ENCODE peak calls at places on chromosomes 4 and X, in four cellular contexts. D is upper lobe of right lung, W is fibroblast of lung, H is MM.1S. Y is an unnamed sample.

GRCh38 chr4:94577136-94577535 is 125.4 kb downstream of the PDLIM5 start:
- DNase-seq in D (no peak), W (peak; percentile 88), H (no peak), Y (no peak)

GRCh38 chrX:15299945-15300851 is 15.2 kb downstream of the ASB11 start:
- DNase-seq in D (no peak), W (peak; percentile 2), H (no peak), Y (peak; percentile 7)

GRCh38 chr4:1410491-1411325 is 4.5 kb upstream of the NKX1-1 start:
- DNase-seq in D (peak; percentile 71), W (peak; percentile 39), H (peak; percentile 33), Y (peak; percentile 58)

GRCh38 chr4:88693792-88694191 is 3.8 kb downstream of the NAP1L5 start:
- DNase-seq in D (no peak), W (no peak), H (no peak), Y (no peak)

GRCh38 chr4:89158884-89159503 is 47.7 kb downstream of the TIGD2 start:
- DNase-seq in D (no peak), W (peak; percentile 36), H (peak; percentile 53), Y (peak; percentile 43)

GRCh38 chr4:7549866-7550265 is 115.1 kb upstream of the PSAPL1 start:
- DNase-seq in D (no peak), W (no peak), H (no peak), Y (no peak)

GRCh38 chrX:6257025-6257424 is 28.4 kb upstream of the NLGN4X start:
- DNase-seq in D (no peak), W (no peak), H (no peak), Y (no peak)

GRCh38 chrX:153901753-153902140 is 2.7 kb upstream of the AVPR2 start:
- DNase-seq in D (no peak), W (no peak), H (no peak), Y (no peak)

GRCh38 chr4:11497212-11497806 is 68.6 kb upstream of the HS3ST1 start:
- DNase-seq in D (no peak), W (no peak), H (no peak), Y (no peak)

GRCh38 chr4:158051401-158052235 is 121.2 kb downstream of the GASK1B start:
- DNase-seq in D (no peak), W (peak; percentile 97), H (no peak), Y (no peak)

GRCh38 chrX:13371191-13371590 is 51.3 kb upstream of the ATXN3L start:
- DNase-seq in D (no peak), W (peak; percentile 42), H (no peak), Y (no peak)

GRCh38 chr4:75555294-75556164 is at the start of gene ODAPH:
- DNase-seq in D (no peak), W (peak; percentile 92), H (peak; percentile 86), Y (peak; percentile 72)

GRCh38 chrX:136176399-136176825 is 29.1 kb downstream of the FHL1 start:
- DNase-seq in D (no peak), W (peak; percentile 88), H (no peak), Y (peak; percentile 30)

GRCh38 chr4:7361256-7361655 is 73.5 kb downstream of the PSAPL1 start:
- DNase-seq in D (peak; percentile 54), W (no peak), H (no peak), Y (no peak)

GRCh38 chr4:138236035-138236434 is 6.1 kb downstream of the SLC7A11 start:
- DNase-seq in D (no peak), W (peak; percentile 45), H (no peak), Y (no peak)

GRCh38 chr4:48127231-48127881 is 6.7 kb downstream of the TXK start:
- DNase-seq in D (no peak), W (peak; percentile 16), H (no peak), Y (no peak)

GRCh38 chr4:70943115-70943514 is 40.9 kb downstream of the MOB1B start:
- DNase-seq in D (no peak), W (no peak), H (no peak), Y (no peak)

GRCh38 chr4:70938087-70938486 is 35.9 kb downstream of the MOB1B start:
- DNase-seq in D (no peak), W (no peak), H (no peak), Y (no peak)

GRCh38 chr4:70945046-70945445 is 42.9 kb downstream of the MOB1B start:
- DNase-seq in D (no peak), W (no peak), H (no peak), Y (no peak)

GRCh38 chr4:70936200-70936787 is 34.1 kb downstream of the MOB1B start:
- DNase-seq in D (no peak), W (peak; percentile 53), H (no peak), Y (no peak)

DNA sequence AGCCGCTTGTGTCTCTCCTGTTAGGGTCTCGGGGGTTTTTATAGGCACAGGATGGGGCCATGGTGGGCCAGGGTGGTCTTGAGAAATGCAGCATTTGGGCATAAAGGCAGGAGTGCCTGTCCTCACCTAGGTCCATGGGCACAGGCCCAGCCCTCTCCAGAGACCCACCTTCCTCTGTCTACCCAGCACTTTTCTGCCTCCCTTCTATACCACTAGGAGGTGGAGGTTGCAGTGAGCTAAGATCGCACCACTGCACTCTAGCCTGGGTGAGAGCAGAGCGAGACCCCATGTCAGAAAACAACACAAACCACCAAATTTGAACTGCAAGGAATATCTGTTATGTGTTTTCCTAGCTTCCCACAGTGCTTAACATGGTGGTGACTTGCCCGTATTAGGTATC is 38.0 kb downstream of the MOB1B start:
- DNase-seq in D (no peak), W (no peak), H (no peak), Y (no peak)
- TF ChIP-seq CTCF in D (no peak), W (no peak), H (no peak), Y (no peak)

GRCh38 chr4:40957281-40957680 is 207.5 kb downstream of the NSUN7 start:
- DNase-seq in D (no peak), W (no peak), H (no peak), Y (no peak)
- H3K27ac ChIP-seq in D (no peak overlapping the region), W (no peak overlapping the region), H (no peak overlapping the region), Y (no peak overlapping the region)

GRCh38 chr4:167290684-167291083 is 56.4 kb upstream of the SPOCK3 start:
- DNase-seq in D (no peak), W (peak; percentile 23), H (peak; percentile 23), Y (peak; percentile 7)
- TF ChIP-seq CTCF in D (peak; percentile 38), W (no peak), H (peak; percentile 36), Y (peak; percentile 44)

GRCh38 chr4:185780472-185780871 is 31.5 kb downstream of the SORBS2 start:
- DNase-seq in D (no peak), W (no peak), H (no peak), Y (no peak)

GRCh38 chr4:185778307-185778706 is 33.7 kb downstream of the SORBS2 start:
- DNase-seq in D (no peak), W (no peak), H (no peak), Y (peak; percentile 67)

GRCh38 chr4:185782523-185782922 is 29.5 kb downstream of the SORBS2 start:
- DNase-seq in D (no peak), W (peak; percentile 68), H (no peak), Y (peak; percentile 22)

GRCh38 chr4:185781555-185782215 is 30.3 kb downstream of the SORBS2 start:
- DNase-seq in D (no peak), W (no peak), H (no peak), Y (no peak)

DNA sequence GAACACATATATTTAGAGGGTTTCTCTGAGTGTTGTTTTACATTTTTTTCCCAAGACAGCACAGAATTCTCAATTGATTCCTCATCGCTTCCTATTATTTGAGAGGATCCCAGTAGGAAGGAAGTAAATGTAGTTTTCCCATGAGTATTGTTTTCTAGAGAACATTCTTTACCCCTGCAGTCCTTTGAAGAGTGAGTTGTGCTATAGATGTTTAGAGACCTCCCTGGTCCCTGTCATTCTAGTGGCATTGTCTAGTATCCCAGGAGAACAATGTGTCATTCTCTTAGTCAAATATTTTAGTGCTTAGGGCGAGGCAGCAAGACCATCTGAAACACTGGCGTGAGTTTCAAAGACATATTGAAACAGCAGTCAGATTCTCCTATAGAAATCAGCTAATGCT is 32.5 kb downstream of the SORBS2 start:
- DNase-seq in D (no peak), W (peak; percentile 59), H (no peak), Y (no peak)
- H3K27ac ChIP-seq in D (no peak overlapping the region), W (no peak overlapping the region), H (no peak overlapping the region), Y (no peak overlapping the region)

GRCh38 chr4:71554025-71554424 is 215.2 kb downstream of the SLC4A4 start:
- DNase-seq in D (no peak), W (no peak), H (no peak), Y (no peak)

GRCh38 chr4:71545168-71545567 is 206.3 kb downstream of the SLC4A4 start:
- DNase-seq in D (no peak), W (peak; percentile 62), H (no peak), Y (no peak)

GRCh38 chr4:71549516-71550160 is 210.8 kb downstream of the SLC4A4 start:
- DNase-seq in D (no peak), W (no peak), H (no peak), Y (no peak)

GRCh38 chr4:71553605-71554004 is 214.8 kb downstream of the SLC4A4 start:
- DNase-seq in D (no peak), W (peak; percentile 41), H (no peak), Y (peak; percentile 13)

GRCh38 chr4:71550220-71551190 is 211.7 kb downstream of the SLC4A4 start:
- DNase-seq in D (no peak), W (peak; percentile 80), H (no peak), Y (no peak)
- TF ChIP-seq CTCF in D (no peak), W (peak; percentile 41), H (no peak), Y (no peak)

DNA sequence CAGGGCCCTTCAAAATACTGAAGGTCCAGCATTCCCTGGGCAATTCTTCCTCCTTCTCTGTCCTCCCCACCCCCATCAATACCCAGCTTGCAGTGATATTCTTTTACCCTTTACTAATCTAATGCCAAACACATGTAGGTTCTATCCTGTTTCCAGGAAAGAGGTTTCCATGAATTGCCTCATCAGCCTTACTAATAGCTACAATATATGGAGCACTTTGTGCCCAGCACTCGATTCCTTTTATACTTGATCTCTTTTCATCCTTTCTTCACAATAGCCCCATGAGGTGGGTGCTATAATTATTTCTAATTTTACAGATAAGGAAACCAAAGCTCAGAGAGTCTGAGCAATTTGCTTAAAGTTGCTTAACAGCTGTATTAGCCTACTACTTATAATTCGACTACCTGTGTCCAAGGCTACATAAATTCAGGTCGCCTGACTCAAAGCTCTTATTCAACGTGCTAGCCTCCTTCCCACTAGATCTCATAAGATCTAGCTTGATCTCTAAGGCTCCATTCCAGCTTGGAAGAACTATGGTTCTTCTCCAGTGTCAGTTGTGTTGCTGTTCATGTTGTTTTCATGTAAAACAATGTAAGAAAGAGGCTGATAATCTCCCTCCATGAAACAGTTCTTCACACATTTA is 229.6 kb upstream of the PGRMC2 start:
- DNase-seq in D (no peak), W (peak; percentile 49), H (no peak), Y (no peak)
- H3K27ac ChIP-seq in D (peak overlapping the region; percentile 28), W (peak overlapping the region; percentile 86), H (no peak overlapping the region), Y (peak overlapping the region; percentile 77)

Y was measured in RWPE1.